ENCODE peak calls at places on chromosomes 2 and 18, in ten cellular contexts. D, A, T, C, K, B, P, I, Q and N are unnamed samples.

GRCh38 chr2:65545818-65546217 is 113.4 kb upstream of the SPRED2 start:
- DNase-seq in D (no peak), A (peak; percentile 42), T (peak; percentile 63), C (peak; percentile 57), K (no peak), B (no peak), P (no peak), I (no peak), Q (no peak), N (no peak)

GRCh38 chr2:181241366-181241765 is 215.8 kb upstream of the ITGA4 start:
- DNase-seq in D (no peak), A (no peak), T (no peak), C (no peak), K (no peak), B (no peak), P (no peak), I (no peak), Q (no peak), N (no peak)

GRCh38 chr2:24359701-24360049 is 661 bp downstream of the ITSN2 start:
- DNase-seq in D (peak; percentile 64), A (peak; percentile 56), T (peak; percentile 56), C (peak; percentile 44), K (peak; percentile 82), B (peak; percentile 26), P (peak; percentile 76), I (peak; percentile 9), Q (no peak), N (no peak)

GRCh38 chr2:67503066-67503795 is 106.1 kb downstream of the ETAA1 start:
- DNase-seq in D (no peak), A (no peak), T (no peak), C (peak; percentile 79), K (no peak), B (no peak), P (no peak), I (no peak), Q (no peak), N (peak; percentile 45)

GRCh38 chr2:177784449-177784845 is 288.1 kb downstream of the PDE11A start:
- DNase-seq in D (no peak), A (no peak), T (no peak), C (peak; percentile 42), K (no peak), B (no peak), P (no peak), I (no peak), Q (no peak), N (no peak)

GRCh38 chr2:70936165-70936978 is 672 bp downstream of the ATP6V1B1 start:
- DNase-seq in D (no peak), A (no peak), T (peak; percentile 45), C (no peak), K (no peak), B (no peak), P (no peak), I (no peak), Q (no peak), N (no peak)

GRCh38 chr18:13175754-13176210 is 42.8 kb upstream of the LDLRAD4 start:
- DNase-seq in D (no peak), A (no peak), T (peak; percentile 45), C (no peak), K (no peak), B (no peak), P (no peak), I (no peak), Q (no peak), N (no peak)

GRCh38 chr18:63606526-63606925 is 19.4 kb downstream of the SERPINB13 start:
- DNase-seq in D (no peak), A (no peak), T (no peak), C (peak; percentile 53), K (no peak), B (no peak), P (no peak), I (no peak), Q (no peak), N (no peak)

GRCh38 chr18:76149284-76149683 is 345.8 kb downstream of the ZNF516 start:
- DNase-seq in D (no peak), A (no peak), T (no peak), C (no peak), K (no peak), B (no peak), P (no peak), I (no peak), Q (no peak), N (no peak)

GRCh38 chr2:158931577-158931976 is 36.9 kb upstream of the TANC1 start:
- DNase-seq in D (no peak), A (no peak), T (peak; percentile 64), C (peak; percentile 43), K (no peak), B (no peak), P (no peak), I (no peak), Q (no peak), N (no peak)

GRCh38 chr2:51165534-51166260 is 133.8 kb upstream of the NRXN1 start:
- DNase-seq in D (no peak), A (no peak), T (no peak), C (no peak), K (no peak), B (no peak), P (no peak), I (no peak), Q (no peak), N (no peak)

GRCh38 chr18:58572181-58572580 is 56.7 kb downstream of the ALPK2 start:
- DNase-seq in D (no peak), A (no peak), T (no peak), C (peak; percentile 53), K (no peak), B (no peak), P (no peak), I (no peak), Q (no peak), N (peak; percentile 96)

GRCh38 chr2:24463271-24463670 is 27.8 kb upstream of the NCOA1 start:
- DNase-seq in D (no peak), A (no peak), T (no peak), C (no peak), K (no peak), B (no peak), P (no peak), I (no peak), Q (no peak), N (no peak)

GRCh38 chr2:160402997-160403979 is 90.3 kb downstream of the RBMS1 start:
- DNase-seq in D (no peak), A (no peak), T (no peak), C (no peak), K (no peak), B (no peak), P (no peak), I (no peak), Q (no peak), N (no peak)

GRCh38 chr2:234747032-234747431 is 204.8 kb upstream of the SH3BP4 start:
- DNase-seq in D (no peak), A (no peak), T (no peak), C (no peak), K (no peak), B (no peak), P (no peak), I (no peak), Q (no peak), N (peak; percentile 9)

GRCh38 chr2:16952805-16953204 is 287.2 kb upstream of the CYRIA start:
- DNase-seq in D (no peak), A (no peak), T (no peak), C (no peak), K (no peak), B (no peak), P (no peak), I (no peak), Q (no peak), N (no peak)

GRCh38 chr18:36809590-36810381 is 19.0 kb downstream of the TPGS2 start:
- DNase-seq in D (no peak), A (peak; percentile 31), T (peak; percentile 55), C (peak; percentile 79), K (no peak), B (no peak), P (no peak), I (no peak), Q (peak; percentile 87), N (peak; percentile 51)

GRCh38 chr2:239588451-239589269 is 187.8 kb upstream of the HDAC4 start:
- DNase-seq in D (peak; percentile 44), A (no peak), T (no peak), C (no peak), K (peak; percentile 38), B (no peak), P (peak; percentile 36), I (no peak), Q (no peak), N (no peak)

GRCh38 chr18:24075731-24076130 is 61.2 kb downstream of the TTC39C start:
- DNase-seq in D (no peak), A (no peak), T (no peak), C (no peak), K (no peak), B (no peak), P (no peak), I (no peak), Q (no peak), N (no peak)

GRCh38 chr2:209519271-209519670 is 95.4 kb downstream of the MAP2 start:
- DNase-seq in D (no peak), A (no peak), T (peak; percentile 53), C (no peak), K (no peak), B (no peak), P (no peak), I (no peak), Q (no peak), N (no peak)

GRCh38 chr18:27363918-27364317 is 178.8 kb upstream of the CHST9 start:
- DNase-seq in D (no peak), A (no peak), T (no peak), C (no peak), K (no peak), B (no peak), P (no peak), I (no peak), Q (peak; percentile 46), N (no peak)

GRCh38 chr2:240935101-240935876 is 29.2 kb downstream of the CROCC2 start:
- DNase-seq in D (peak; percentile 47), A (no peak), T (peak; percentile 52), C (no peak), K (peak; percentile 66), B (no peak), P (peak; percentile 50), I (no peak), Q (no peak), N (no peak)

GRCh38 chr18:22459491-22459890 is 41.8 kb upstream of the CTAGE1 start:
- DNase-seq in D (no peak), A (no peak), T (no peak), C (no peak), K (no peak), B (no peak), P (no peak), I (no peak), Q (no peak), N (no peak)

GRCh38 chr18:41906528-41907256 is 48.3 kb upstream of the PIK3C3 start:
- DNase-seq in D (no peak), A (no peak), T (no peak), C (peak; percentile 53), K (no peak), B (no peak), P (no peak), I (no peak), Q (peak; percentile 70), N (peak; percentile 24)

GRCh38 chr2:240820014-240820606 is at the start of gene KIF1A:
- DNase-seq in D (no peak), A (no peak), T (peak; percentile 81), C (no peak), K (no peak), B (no peak), P (peak; percentile 46), I (no peak), Q (peak; percentile 78), N (no peak)

GRCh38 chr2:159044804-159045286 is 76.4 kb downstream of the TANC1 start:
- DNase-seq in D (peak; percentile 53), A (no peak), T (no peak), C (peak; percentile 88), K (no peak), B (no peak), P (no peak), I (no peak), Q (no peak), N (no peak)

GRCh38 chr2:127157651-127158460 is 50.9 kb upstream of the BIN1 start:
- DNase-seq in D (no peak), A (no peak), T (peak; percentile 85), C (no peak), K (no peak), B (no peak), P (peak; percentile 87), I (no peak), Q (no peak), N (no peak)

GRCh38 chr2:157856157-157856455 is 20.0 kb downstream of the ACVR1 start:
- DNase-seq in D (no peak), A (no peak), T (no peak), C (no peak), K (no peak), B (no peak), P (no peak), I (no peak), Q (no peak), N (no peak)